ENCODE peak calls at places on chromosomes 16 and 17, in four cellular contexts. N, G, I and O are unnamed samples.

GRCh38 chr17:76506408-76507328 is 5.4 kb upstream of the RHBDF2 start:
- DNase-seq in N (peak), G (peak), I (peak), O (peak)

GRCh38 chr17:64016974-64017373 is 3.5 kb downstream of the ICAM2 start:
- DNase-seq in N (no peak), G (no peak), I (no peak), O (no peak)

GRCh38 chr17:34665150-34665802 is 85.9 kb downstream of the TMEM132E start:
- DNase-seq in N (no peak), G (no peak), I (no peak), O (no peak)

GRCh38 chr16:67547423-67548264 is 14.7 kb upstream of the CTCF start:
- DNase-seq in N (peak), G (no peak), I (no peak), O (peak)

GRCh38 chr17:41769346-41769862 is 17.1 kb downstream of the JUP start:
- DNase-seq in N (no peak), G (no peak), I (no peak), O (no peak)

GRCh38 chr16:77399066-77399465 is 35.8 kb downstream of the ADAMTS18 start:
- DNase-seq in N (no peak), G (no peak), I (no peak), O (no peak)

GRCh38 chr16:88067530-88068411 is 116.5 kb downstream of the BANP start:
- DNase-seq in N (no peak), G (no peak), I (peak), O (peak)

GRCh38 chr16:48949636-48950035 is 332.0 kb downstream of the CBLN1 start:
- DNase-seq in N (no peak), G (no peak), I (no peak), O (no peak)

GRCh38 chr17:82118178-82118814 is 20.3 kb upstream of the FASN start:
- DNase-seq in N (no peak), G (no peak), I (no peak), O (no peak)

GRCh38 chr17:9132944-9133610 is 111.8 kb downstream of the NTN1 start:
- DNase-seq in N (no peak), G (no peak), I (peak), O (no peak)

GRCh38 chr16:57749101-57749692 is 13.6 kb downstream of the KATNB1 start:
- DNase-seq in N (no peak), G (no peak), I (no peak), O (peak)

GRCh38 chr16:72371307-72372081 is 199.5 kb upstream of the PMFBP1 start:
- DNase-seq in N (no peak), G (no peak), I (no peak), O (no peak)

GRCh38 chr17:46726106-46726670 is 92.3 kb downstream of the WNT3 start:
- DNase-seq in N (no peak), G (no peak), I (no peak), O (no peak)

GRCh38 chr16:88335150-88335685 is 47.5 kb upstream of the ZNF469 start:
- DNase-seq in N (no peak), G (no peak), I (no peak), O (no peak)

GRCh38 chr17:78031435-78031834 is 72.9 kb downstream of the TNRC6C start:
- DNase-seq in N (no peak), G (no peak), I (no peak), O (no peak)

GRCh38 chr17:41307647-41308046 is 1.5 kb downstream of the KRTAP16-1 start:
- DNase-seq in N (peak), G (no peak), I (no peak), O (peak)

GRCh38 chr17:8744086-8744781 is 402 bp downstream of the CCDC42 start:
- DNase-seq in N (no peak), G (no peak), I (no peak), O (no peak)

GRCh38 chr17:65058615-65059014 is 2.1 kb upstream of the GNA13 start:
- DNase-seq in N (no peak), G (no peak), I (no peak), O (no peak)

GRCh38 chr16:14304891-14305459 is 233.9 kb downstream of the MRTFB start:
- DNase-seq in N (no peak), G (no peak), I (no peak), O (no peak)

GRCh38 chr17:78168906-78169793 is 769 bp downstream of the SYNGR2 start:
- DNase-seq in N (peak), G (peak), I (peak), O (peak)

GRCh38 chr17:73598131-73598680 is 46.0 kb downstream of the SDK2 start:
- DNase-seq in N (no peak), G (no peak), I (no peak), O (no peak)

GRCh38 chr17:51456942-51457341 is 196.6 kb downstream of the UTP18 start:
- DNase-seq in N (no peak), G (no peak), I (no peak), O (no peak)

GRCh38 chr17:2547176-2547575 is 35.5 kb upstream of the METTL16 start:
- DNase-seq in N (no peak), G (no peak), I (no peak), O (no peak)

DNA sequence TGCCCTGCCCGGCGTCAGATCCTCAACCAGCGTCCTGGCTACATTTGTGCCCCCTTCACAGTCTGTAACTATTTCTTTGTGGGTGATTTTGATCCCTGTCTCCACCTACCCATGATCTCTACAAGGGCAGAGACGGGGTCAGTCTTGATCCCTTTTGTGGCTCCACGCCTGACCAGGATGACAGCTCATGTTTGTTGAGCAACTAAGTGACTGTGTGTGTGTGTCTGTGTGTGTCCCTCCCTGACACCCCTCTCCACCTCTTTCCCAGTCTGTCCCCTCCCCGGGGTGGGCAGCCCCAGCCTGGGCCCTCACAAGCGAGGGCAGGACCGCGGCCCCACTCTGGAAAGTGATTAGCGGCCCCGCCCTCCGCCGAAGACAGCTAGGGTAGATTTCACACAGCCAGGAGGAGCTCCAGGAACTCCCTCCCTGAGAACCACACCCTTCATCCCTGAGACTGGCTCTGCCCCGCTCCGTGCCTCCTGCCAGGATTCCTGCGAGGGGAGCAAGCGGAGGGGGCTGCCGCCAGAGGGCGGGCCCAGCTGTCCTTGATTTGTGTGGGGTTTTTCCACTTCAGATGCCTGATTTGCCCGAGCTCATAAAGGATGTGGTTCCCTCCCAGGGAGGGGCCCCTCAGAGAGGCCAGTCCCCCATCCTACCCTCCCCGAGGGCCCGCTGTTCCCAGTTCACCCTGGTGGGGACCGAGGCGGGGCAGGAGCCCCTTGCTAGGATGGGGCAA is 5.3 kb upstream of the HS3ST6 start:
- DNase-seq in N (no peak), G (no peak), I (peak), O (no peak)
- TF ChIP-seq CTCF in N (peak), G (no peak), I (peak), O (peak)

DNA sequence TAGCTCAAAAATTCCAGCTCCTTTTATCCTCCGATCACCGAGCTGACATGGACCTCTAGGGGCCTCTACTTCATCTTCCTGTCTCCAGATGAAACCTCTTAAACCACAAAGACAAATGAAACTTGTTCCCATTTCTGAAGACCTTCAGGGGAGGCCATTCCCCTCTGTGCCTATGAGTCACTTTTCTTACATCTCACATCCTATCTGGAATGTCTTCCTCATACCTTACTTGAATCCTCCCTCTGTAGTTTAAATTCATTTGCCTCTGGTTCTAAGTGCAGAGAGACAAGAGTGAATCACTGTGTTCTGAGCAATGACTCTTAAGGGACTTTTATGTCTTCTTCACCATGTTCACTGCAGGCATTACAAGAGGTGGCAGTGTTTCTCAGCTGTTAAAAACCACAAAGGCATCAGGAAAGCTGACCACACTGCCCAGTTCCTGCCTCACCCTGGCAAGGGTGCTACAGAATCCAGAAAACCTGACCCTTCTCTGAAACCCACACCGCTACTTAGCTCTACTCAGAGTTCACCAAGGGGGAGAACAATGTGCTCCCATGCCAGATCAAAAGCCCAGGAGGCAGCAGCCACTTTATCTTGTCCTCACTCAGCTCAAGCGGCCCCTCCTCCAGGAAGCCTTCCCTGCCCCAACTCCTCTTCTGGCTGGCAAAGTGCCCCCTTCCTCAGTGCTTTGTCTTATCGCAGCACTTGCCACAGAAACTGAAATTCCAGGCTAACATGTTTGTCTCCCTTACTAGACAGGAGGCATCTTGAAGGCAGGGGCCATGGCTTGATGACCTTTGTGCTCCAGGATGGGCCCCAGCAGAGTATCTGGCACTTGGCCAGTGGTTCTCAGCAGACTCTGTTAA is 6.4 kb downstream of the CUEDC1 start:
- DNase-seq in N (no peak), G (no peak), I (no peak), O (peak)
- H3K27ac ChIP-seq in N (peak), G (no peak), I (peak), O (peak)

DNA sequence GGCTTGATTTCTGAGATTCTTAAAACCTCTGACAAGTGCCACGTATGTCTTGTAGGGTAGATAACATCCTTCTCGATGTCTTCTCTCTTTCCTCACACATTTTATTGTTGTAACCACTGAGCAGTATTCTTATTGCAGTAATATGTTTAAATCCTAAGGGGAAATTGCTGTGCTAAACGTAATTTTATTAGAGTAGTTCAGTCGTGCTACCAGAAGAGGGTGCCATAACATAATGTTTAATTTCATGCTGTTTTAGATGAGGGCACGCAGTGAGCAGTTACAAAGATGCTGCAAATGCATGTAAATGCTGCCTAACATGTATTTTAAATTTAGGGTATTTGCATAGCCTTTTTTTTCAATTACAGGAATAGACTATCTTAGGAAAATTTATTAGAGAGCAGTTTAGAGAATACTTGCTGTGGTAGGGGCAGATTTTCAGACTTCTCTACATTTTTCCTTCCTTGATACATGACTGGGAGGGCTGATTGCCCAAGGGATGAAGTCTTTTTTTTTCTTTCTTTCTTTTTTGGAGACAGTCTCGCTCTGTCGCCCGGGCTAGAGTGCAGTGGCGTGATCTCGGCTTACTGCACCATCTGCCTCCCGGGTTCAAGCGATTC is 51.7 kb downstream of the GAN start:
- DNase-seq in N (no peak), G (no peak), I (no peak), O (no peak)
- TF ChIP-seq CTCF in N (peak), G (peak), I (peak), O (peak)

GRCh38 chr17:39939588-39940419 is 12.3 kb downstream of the LRRC3C start:
- DNase-seq in N (no peak), G (no peak), I (no peak), O (no peak)
- H3K27ac ChIP-seq in N (no peak), G (no peak), I (no peak), O (no peak)